ENCODE peak calls at places on chromosomes 4 and X, in seven cellular contexts. Q is HCT116, A is H1, Y is K562, N is SK-N-SH, T is HepG2, O is GM12878. L is an unnamed sample.

GRCh38 chrX:144334577-144334976 is 450.7 kb downstream of the UBE2NL start:
- DNase-seq in Q (no peak), A (peak), Y (no peak), N (peak), T (no peak), O (no peak), L (no peak)

GRCh38 chr4:95644417-95644816 is 95.6 kb upstream of the UNC5C start:
- DNase-seq in Q (no peak), A (no peak), Y (no peak), N (no peak), T (no peak), O (no peak), L (no peak)

GRCh38 chrX:117835034-117835433 is 281.6 kb downstream of the KLHL13 start:
- DNase-seq in Q (no peak), A (no peak), Y (no peak), N (no peak), T (no peak), O (no peak), L (no peak)

GRCh38 chrX:102712967-102713677 is 874 bp downstream of the GPRASP2 start:
- DNase-seq in Q (no peak), A (peak), Y (peak), N (peak), T (no peak), O (no peak), L (peak)

GRCh38 chrX:47927212-47927611 is 76.6 kb downstream of the ZNF182 start:
- DNase-seq in Q (no peak), A (no peak), Y (no peak), N (no peak), T (no peak), O (no peak), L (no peak)

GRCh38 chr4:113760094-113760851 is 1.3 kb downstream of the CAMK2D start:
- DNase-seq in Q (no peak), A (no peak), Y (no peak), N (no peak), T (no peak), O (no peak), L (no peak)

GRCh38 chr4:80005863-80006262 is 67.2 kb downstream of the ANTXR2 start:
- DNase-seq in Q (no peak), A (no peak), Y (peak), N (no peak), T (peak), O (no peak), L (no peak)

GRCh38 chr4:28225689-28226353 is 1365.2 kb downstream of the STIM2 start:
- DNase-seq in Q (no peak), A (no peak), Y (no peak), N (no peak), T (no peak), O (no peak), L (no peak)

GRCh38 chr4:116925900-116926457 is 159.4 kb downstream of the TRAM1L1 start:
- DNase-seq in Q (no peak), A (peak), Y (no peak), N (peak), T (no peak), O (no peak), L (no peak)

GRCh38 chr4:93897559-93897958 is 69.0 kb downstream of the ATOH1 start:
- DNase-seq in Q (peak), A (no peak), Y (no peak), N (peak), T (peak), O (no peak), L (no peak)

GRCh38 chrX:40258909-40259308 is 161.2 kb upstream of the BCOR start:
- DNase-seq in Q (no peak), A (no peak), Y (peak), N (no peak), T (no peak), O (no peak), L (no peak)

GRCh38 chr4:37628977-37629609 is 57.1 kb downstream of the RELL1 start:
- DNase-seq in Q (peak), A (no peak), Y (peak), N (no peak), T (no peak), O (no peak), L (no peak)

GRCh38 chr4:101347557-101348366 is 436 bp upstream of the PPP3CA start:
- DNase-seq in Q (peak), A (peak), Y (peak), N (peak), T (peak), O (peak), L (peak)
- H3K27ac ChIP-seq in Q (peak), A (no peak), Y (peak), N (peak), T (peak), O (peak), L (peak)

GRCh38 chr4:76569225-76569624 is 134.2 kb downstream of the SHROOM3 start:
- DNase-seq in Q (no peak), A (no peak), Y (no peak), N (no peak), T (no peak), O (no peak), L (no peak)

GRCh38 chr4:76571274-76571673 is 136.2 kb downstream of the SHROOM3 start:
- DNase-seq in Q (no peak), A (no peak), Y (no peak), N (no peak), T (peak), O (no peak), L (no peak)

GRCh38 chr4:76569695-76570094 is 134.7 kb downstream of the SHROOM3 start:
- DNase-seq in Q (no peak), A (no peak), Y (no peak), N (no peak), T (no peak), O (no peak), L (no peak)

GRCh38 chr4:76572224-76572623 is 137.2 kb downstream of the SHROOM3 start:
- DNase-seq in Q (no peak), A (no peak), Y (no peak), N (no peak), T (no peak), O (no peak), L (no peak)

GRCh38 chr4:76570141-76570989 is 135.3 kb downstream of the SHROOM3 start:
- DNase-seq in Q (no peak), A (no peak), Y (no peak), N (no peak), T (peak), O (no peak), L (peak)
- TF ChIP-seq POLR2AphosphoS5 in Q (no peak), A (no peak), Y (no peak), N (no peak), T (no peak), O (no peak), L (no peak)

GRCh38 chr4:138759508-138759907 is 256.1 kb upstream of the NOCT start:
- DNase-seq in Q (no peak), A (no peak), Y (no peak), N (no peak), T (no peak), O (no peak), L (no peak)

GRCh38 chr4:138761638-138762205 is 253.9 kb upstream of the NOCT start:
- DNase-seq in Q (no peak), A (no peak), Y (no peak), N (no peak), T (no peak), O (no peak), L (no peak)

GRCh38 chr4:138756519-138756918 is 259.1 kb upstream of the NOCT start:
- DNase-seq in Q (no peak), A (no peak), Y (no peak), N (no peak), T (peak), O (no peak), L (no peak)

GRCh38 chr4:138757432-138757831 is 258.1 kb upstream of the NOCT start:
- DNase-seq in Q (no peak), A (no peak), Y (no peak), N (no peak), T (no peak), O (no peak), L (no peak)

GRCh38 chr4:138758876-138759275 is 256.7 kb upstream of the NOCT start:
- DNase-seq in Q (no peak), A (no peak), Y (no peak), N (no peak), T (no peak), O (no peak), L (no peak)
- TF ChIP-seq SIN3A in Q (no peak), A (no peak), Y (no peak), N (no peak), T (no peak), O (no peak), L (no peak)

DNA sequence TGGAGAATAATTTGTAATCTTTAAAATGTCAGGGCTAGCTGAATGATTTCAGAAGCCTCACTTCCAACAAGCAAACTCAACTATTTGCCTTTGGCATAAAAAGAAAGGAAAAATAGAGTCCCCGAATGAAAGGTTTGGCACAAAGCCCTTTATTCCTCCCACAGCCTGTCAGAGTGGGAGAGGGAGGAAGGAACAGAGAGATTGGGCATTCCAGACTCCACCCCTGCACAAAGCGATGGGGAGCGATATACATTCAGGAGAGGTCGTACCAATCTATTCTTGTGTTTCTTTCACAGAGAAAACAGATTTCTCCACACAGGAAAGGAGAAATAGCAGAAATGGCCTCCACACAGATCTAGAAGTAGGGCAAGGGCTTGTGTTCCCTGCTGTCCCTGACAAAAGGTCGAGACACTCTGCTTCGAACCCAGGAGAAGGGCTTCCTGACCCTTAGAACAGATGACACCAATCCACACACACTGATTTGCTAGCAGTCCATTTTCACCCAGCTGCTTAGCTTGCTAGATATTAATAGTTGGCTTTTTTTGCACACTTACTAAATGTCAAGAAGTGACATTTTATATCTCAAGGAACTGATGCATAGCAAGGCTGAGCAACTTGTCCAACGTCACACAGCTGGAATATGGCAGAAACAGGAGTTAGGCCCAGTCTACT is 197.4 kb downstream of the MAML3 start:
- DNase-seq in Q (no peak), A (no peak), Y (no peak), N (no peak), T (no peak), O (no peak), L (no peak)
- H3K27ac ChIP-seq in Q (no peak), A (no peak), Y (no peak), N (peak), T (no peak), O (no peak), L (no peak)

DNA sequence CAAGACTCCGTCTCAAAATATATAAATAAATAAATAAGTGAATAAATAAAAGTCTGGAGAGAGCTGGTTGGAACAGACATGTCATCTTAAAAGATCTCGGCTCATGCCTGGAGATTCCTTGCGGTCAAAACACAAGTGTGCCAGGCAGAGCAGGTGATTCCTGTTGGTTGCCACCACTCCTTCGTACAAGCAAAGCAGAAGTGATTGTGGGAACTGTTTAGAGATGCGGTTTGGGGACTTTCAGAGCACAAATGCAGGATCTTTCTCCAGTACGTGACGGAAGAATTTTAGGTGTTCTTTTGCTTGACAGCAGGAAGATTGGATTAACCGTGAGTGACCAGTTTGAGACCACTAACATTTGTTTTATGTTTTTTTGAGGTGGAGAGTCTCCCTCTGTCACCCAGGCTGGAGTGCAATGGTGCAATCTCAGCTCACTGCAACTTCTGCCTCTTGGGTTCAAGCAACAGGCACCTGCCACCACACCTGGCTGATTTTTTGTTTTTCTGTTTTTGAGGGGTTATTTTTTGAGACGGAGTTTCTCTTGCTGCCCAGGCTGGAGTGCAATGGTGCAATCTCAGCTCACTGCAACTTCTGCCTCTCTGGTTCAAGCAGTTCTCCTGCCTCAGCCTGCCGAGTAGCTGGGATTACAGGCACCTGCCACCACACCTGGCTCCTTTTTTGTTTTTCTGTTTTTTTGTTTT is 2.8 kb upstream of the CRLF2 start:
- DNase-seq in Q (no peak), A (no peak), Y (no peak), N (no peak), T (no peak), O (no peak), L (no peak)
- TF ChIP-seq POLR2AphosphoS5 in Q (no peak), A (no peak), Y (no peak), N (no peak), T (no peak), O (no peak), L (no peak)

DNA sequence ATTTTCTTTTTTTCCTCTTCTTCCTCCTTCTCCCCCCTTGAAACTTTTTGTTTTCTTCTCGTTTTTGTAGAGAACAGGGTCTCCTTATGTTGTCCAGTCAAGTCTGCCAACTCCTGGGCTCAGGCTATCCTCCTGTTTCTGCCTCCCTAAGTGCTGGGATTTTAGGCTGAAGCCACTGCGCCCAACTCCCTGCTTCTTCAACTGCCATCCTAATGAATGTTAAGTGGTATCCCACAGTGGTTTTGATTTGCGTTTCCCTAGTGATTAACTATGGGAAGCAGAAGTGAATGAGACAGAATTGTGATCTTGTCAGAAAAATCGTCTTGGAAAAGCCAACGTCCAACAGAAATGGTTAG is 999 bp upstream of the ADD1 start:
- DNase-seq in Q (no peak), A (no peak), Y (no peak), N (peak), T (no peak), O (no peak), L (no peak)
- TF ChIP-seq SIN3A in Q (no peak), A (no peak), Y (no peak), N (no peak), T (no peak), O (no peak), L (no peak)

GRCh38 chr4:151322565-151322964 is 2.8 kb downstream of the SH3D19 start:
- DNase-seq in Q (no peak), A (no peak), Y (no peak), N (no peak), T (no peak), O (no peak), L (no peak)
- H3K27ac ChIP-seq in Q (no peak), A (no peak), Y (no peak), N (peak), T (peak), O (no peak), L (no peak)

DNA sequence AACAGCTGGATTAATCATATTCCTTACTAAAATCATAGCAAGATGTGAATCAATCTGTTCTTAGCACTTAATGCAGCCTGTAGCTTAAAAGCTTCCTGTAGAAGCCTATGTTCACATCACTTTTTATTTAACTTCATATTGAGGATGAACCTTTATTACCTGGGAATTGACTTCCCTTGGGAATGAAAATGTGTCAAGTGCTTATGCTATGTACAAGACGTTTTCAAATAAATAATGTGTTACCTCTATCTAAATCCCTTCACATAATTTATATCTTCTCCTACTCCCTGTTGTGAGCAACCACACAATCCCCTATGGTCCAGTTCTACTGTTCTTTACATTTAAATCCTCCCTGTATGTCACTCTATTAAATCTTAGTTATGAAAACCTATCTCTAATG is 633.1 kb downstream of the FSTL5 start:
- DNase-seq in Q (no peak), A (no peak), Y (no peak), N (no peak), T (no peak), O (no peak), L (no peak)
- TF ChIP-seq POLR2AphosphoS5 in Q (no peak), A (no peak), Y (no peak), N (no peak), T (no peak), O (no peak), L (no peak)

GRCh38 chrX:80808160-80808735 is 1.4 kb downstream of the BRWD3 start:
- DNase-seq in Q (peak), A (peak), Y (peak), N (peak), T (peak), O (peak), L (no peak)
- TF ChIP-seq SIN3A in Q (no peak), A (no peak), Y (no peak), N (no peak), T (no peak), O (no peak), L (no peak)

L was measured in Panc1.